ENCODE peak calls at places on chromosomes 4 and X, in four cellular contexts. Q, N, I and S are unnamed samples.

GRCh38 chr4:139841464-139842195 is 176.0 kb downstream of the MGST2 start:
- DNase-seq in Q (peak), N (peak), I (no peak), S (no peak)

GRCh38 chr4:1872918-1873269 is 1.7 kb downstream of the NSD2 start:
- DNase-seq in Q (no peak), N (no peak), I (no peak), S (peak)

GRCh38 chrX:150365953-150366911 is 3.1 kb downstream of the MAMLD1 start:
- DNase-seq in Q (no peak), N (no peak), I (peak), S (peak)

GRCh38 chrX:150569155-150569477 is 695 bp downstream of the MTM1 start:
- DNase-seq in Q (peak), N (no peak), I (no peak), S (peak)

GRCh38 chrX:74453178-74453577 is 31.9 kb downstream of the SLC16A2 start:
- DNase-seq in Q (no peak), N (no peak), I (no peak), S (peak)

GRCh38 chr4:151946718-151947117 is 185.9 kb upstream of the GATB start:
- DNase-seq in Q (no peak), N (no peak), I (no peak), S (no peak)

GRCh38 chr4:166065324-166065723 is 192.3 kb downstream of the TLL1 start:
- DNase-seq in Q (no peak), N (no peak), I (no peak), S (no peak)

GRCh38 chrX:152878976-152879755 is 18.7 kb upstream of the ZNF185 start:
- DNase-seq in Q (no peak), N (no peak), I (no peak), S (no peak)

GRCh38 chr4:87506974-87507701 is 22.0 kb downstream of the SPARCL1 start:
- DNase-seq in Q (no peak), N (no peak), I (no peak), S (no peak)

GRCh38 chrX:56788717-56789122 is 59.7 kb downstream of the NBDY start:
- DNase-seq in Q (no peak), N (no peak), I (no peak), S (no peak)

GRCh38 chrX:39242187-39242586 is 440.9 kb downstream of the MID1IP1 start:
- DNase-seq in Q (no peak), N (peak), I (no peak), S (peak)

GRCh38 chrX:72041901-72042859 is 89.5 kb downstream of the RTL5 start:
- DNase-seq in Q (no peak), N (no peak), I (no peak), S (no peak)

GRCh38 chr4:120198411-120198810 is 131.8 kb upstream of the MAD2L1 start:
- DNase-seq in Q (no peak), N (no peak), I (no peak), S (no peak)

GRCh38 chr4:146643812-146644401 is 5.2 kb downstream of the POU4F2 start:
- DNase-seq in Q (no peak), N (peak), I (no peak), S (peak)

GRCh38 chrX:140467211-140467610 is 37.7 kb downstream of the SOX3 start:
- DNase-seq in Q (no peak), N (no peak), I (no peak), S (no peak)

GRCh38 chrX:1389181-1389992 is 2.5 kb downstream of the SLC25A6 start:
- DNase-seq in Q (no peak), N (no peak), I (no peak), S (no peak)

GRCh38 chr4:173202395-173202794 is 33.8 kb downstream of the GALNT7 start:
- DNase-seq in Q (no peak), N (no peak), I (no peak), S (no peak)

GRCh38 chr4:44447563-44448504 is 775 bp downstream of the KCTD8 start:
- DNase-seq in Q (no peak), N (no peak), I (no peak), S (peak)

GRCh38 chr4:68499021-68499420 is 51.8 kb downstream of the TMPRSS11E start:
- DNase-seq in Q (no peak), N (no peak), I (no peak), S (no peak)

DNA sequence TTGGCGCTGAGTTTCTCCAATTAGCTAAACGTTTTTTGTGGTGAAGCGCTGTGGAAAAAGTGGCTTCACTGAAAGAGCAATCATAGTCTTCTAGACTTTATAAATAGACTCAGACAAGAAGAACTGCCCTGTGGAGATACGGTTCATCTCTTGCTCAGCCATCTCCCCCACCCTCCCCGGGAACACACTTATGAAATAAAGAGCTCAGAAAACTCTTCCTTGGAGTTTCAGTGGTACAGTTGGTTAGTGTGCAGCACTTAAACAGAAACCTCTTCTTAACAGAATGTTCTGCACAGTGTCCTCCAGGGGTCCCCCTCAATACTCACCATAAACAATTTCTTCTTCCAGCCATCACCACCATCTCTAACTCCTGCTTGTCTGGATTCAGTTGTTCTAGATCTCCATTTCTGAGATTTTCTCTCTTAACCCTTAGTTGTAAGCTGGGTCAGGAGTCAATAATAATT is 313.0 kb downstream of the ARHGAP10 start:
- DNase-seq in Q (no peak), N (no peak), I (no peak), S (no peak)
- H3K4me3 ChIP-seq in Q (no peak), N (no peak), I (no peak), S (no peak)

GRCh38 chr4:116397714-116398113 is 687.7 kb downstream of the TRAM1L1 start:
- DNase-seq in Q (no peak), N (no peak), I (no peak), S (no peak)
- H3K4me3 ChIP-seq in Q (no peak), N (no peak), I (no peak), S (no peak)

GRCh38 chr4:27315625-27316024 is 455.0 kb downstream of the STIM2 start:
- DNase-seq in Q (no peak), N (no peak), I (no peak), S (no peak)

GRCh38 chr4:27318740-27319139 is 458.1 kb downstream of the STIM2 start:
- DNase-seq in Q (no peak), N (peak), I (no peak), S (peak)

GRCh38 chr4:27316176-27316575 is 455.5 kb downstream of the STIM2 start:
- DNase-seq in Q (no peak), N (no peak), I (no peak), S (peak)
- H3K4me3 ChIP-seq in Q (no peak), N (no peak), I (no peak), S (no peak)

GRCh38 chrX:43892471-43892870 is 10.2 kb upstream of the MAOB start:
- DNase-seq in Q (no peak), N (no peak), I (no peak), S (no peak)
- H3K4me3 ChIP-seq in Q (no peak), N (no peak), I (no peak), S (no peak)

GRCh38 chr4:6662591-6662990 is 22.1 kb downstream of the MRFAP1 start:
- DNase-seq in Q (no peak), N (no peak), I (no peak), S (no peak)

GRCh38 chr4:6660430-6660829 is 19.9 kb downstream of the MRFAP1 start:
- DNase-seq in Q (no peak), N (no peak), I (no peak), S (no peak)

GRCh38 chr4:6665320-6665654 is 24.8 kb downstream of the MRFAP1 start:
- DNase-seq in Q (no peak), N (no peak), I (no peak), S (no peak)

GRCh38 chr4:6659897-6660296 is 19.4 kb downstream of the MRFAP1 start:
- DNase-seq in Q (no peak), N (no peak), I (no peak), S (no peak)

GRCh38 chr4:6663596-6664393 is 23.3 kb downstream of the MRFAP1 start:
- DNase-seq in Q (no peak), N (no peak), I (no peak), S (no peak)
- H3K4me3 ChIP-seq in Q (peak), N (no peak), I (no peak), S (no peak)

DNA sequence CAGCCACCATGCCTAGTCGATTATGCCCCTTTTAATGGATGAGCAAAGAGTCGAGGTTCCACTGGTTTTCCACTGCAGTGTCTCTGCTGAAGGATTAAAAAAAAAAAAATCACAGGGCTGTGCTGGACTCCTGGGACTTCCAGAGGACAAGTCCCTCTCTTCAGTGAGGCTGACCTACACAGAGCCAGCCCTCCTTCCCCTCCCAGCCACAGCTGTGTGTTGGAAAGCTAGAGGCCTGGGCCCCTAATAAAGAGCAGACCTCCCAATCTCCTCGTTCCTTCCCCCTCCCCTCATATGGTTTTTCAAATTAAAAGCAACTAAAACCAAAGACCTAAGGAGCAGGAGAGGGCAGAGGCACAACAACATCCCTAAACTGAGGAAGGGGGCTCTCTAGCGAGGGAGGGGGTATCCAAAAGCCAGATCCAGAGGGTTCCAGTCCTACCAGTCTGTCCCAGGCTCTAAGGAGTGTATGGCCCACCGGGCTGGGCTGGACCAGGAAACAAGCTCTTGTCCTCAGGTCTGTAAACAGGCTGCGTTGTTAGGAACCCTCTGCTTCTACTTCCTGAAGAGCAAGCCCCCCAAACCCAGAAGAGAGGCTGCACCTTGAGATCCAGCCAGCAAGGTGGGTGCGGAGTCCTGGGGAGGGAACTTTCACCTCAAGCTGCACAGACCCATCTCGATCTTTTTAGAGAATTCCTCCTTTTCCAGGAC is 4.0 kb upstream of the PDGFRA start:
- DNase-seq in Q (no peak), N (no peak), I (no peak), S (no peak)
- H3K4me3 ChIP-seq in Q (no peak), N (no peak), I (no peak), S (no peak)

GRCh38 chr4:8230033-8230432 is 30.9 kb downstream of the SH3TC1 start:
- DNase-seq in Q (no peak), N (no peak), I (no peak), S (no peak)

GRCh38 chr4:8227771-8228318 is 28.8 kb downstream of the SH3TC1 start:
- DNase-seq in Q (no peak), N (no peak), I (no peak), S (no peak)

GRCh38 chr4:8227201-8227770 is 28.2 kb downstream of the SH3TC1 start:
- DNase-seq in Q (no peak), N (no peak), I (no peak), S (no peak)

GRCh38 chr4:8229341-8229975 is 30.4 kb downstream of the SH3TC1 start:
- DNase-seq in Q (peak), N (no peak), I (no peak), S (no peak)

DNA sequence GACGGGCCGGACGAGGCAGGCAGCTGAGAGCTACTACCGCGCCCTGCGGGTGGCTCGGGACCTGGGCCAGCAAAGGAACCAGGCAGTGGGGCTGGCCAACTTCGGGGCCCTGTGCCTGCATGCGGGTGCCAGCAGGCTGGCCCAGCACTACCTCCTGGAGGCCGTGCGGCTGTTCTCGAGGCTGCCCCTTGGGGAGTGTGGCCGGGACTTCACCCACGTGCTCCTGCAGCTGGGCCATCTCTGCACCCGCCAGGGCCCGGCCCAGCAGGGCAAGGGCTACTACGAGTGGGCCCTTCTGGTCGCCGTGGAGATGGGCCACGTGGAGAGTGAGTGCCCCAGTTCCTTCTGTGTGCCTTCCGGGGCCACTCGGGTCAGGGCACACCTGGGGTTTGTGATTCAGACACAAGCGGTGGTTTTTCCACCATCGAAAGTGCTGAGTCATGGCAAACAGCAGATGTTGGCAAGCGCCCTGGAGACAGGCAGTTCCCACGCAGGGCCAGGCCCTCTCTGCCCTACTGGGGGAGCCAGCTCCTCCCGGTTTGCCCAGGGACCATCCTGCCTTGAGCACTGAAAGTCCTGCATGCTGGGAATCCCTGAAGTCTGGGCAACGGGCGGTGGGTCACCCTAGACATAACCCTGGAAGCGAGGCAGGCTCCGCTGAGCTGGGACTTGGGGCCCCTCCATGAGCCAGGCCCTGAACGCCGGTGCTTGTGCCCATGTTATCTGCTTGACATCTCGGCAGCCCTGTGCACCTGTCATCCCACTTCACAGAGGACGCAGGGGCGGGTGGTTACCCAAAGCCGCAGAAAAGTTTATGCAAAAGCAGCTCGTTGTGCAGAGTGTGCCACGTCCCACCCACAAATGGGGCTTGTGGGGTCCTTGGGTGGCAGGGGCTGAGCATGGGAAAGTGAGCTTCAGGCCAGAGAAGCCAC is 29.5 kb downstream of the SH3TC1 start:
- DNase-seq in Q (peak), N (peak), I (peak), S (peak)
- H3K4me3 ChIP-seq in Q (peak), N (no peak), I (no peak), S (no peak)